ENCODE peak calls at places on chromosomes 13 and 19, in nine cellular contexts. One of them, this sample, is unnamed.

GRCh38 chr13:85586422-85586831 is 212.8 kb downstream of the SLITRK6 start:
- DNase-seq in heart left ventricle: no peak
- DNase-seq in uterus: no peak
- DNase-seq in neuronal stem cell: no peak
- DNase-seq in suprapubic skin: no peak
- DNase-seq in BE2C: no peak
- DNase-seq in cardiac muscle cell: no peak
- DNase-seq in effector memory CD4-positive, alpha-beta T cell: no peak
- DNase-seq in SK-N-SH: no peak
- DNase-seq in this sample: no peak

GRCh38 chr13:31349156-31349555 is 149.4 kb downstream of the B3GLCT start:
- DNase-seq in neuronal stem cell: no peak
- DNase-seq in heart left ventricle: no peak
- DNase-seq in suprapubic skin: no peak
- DNase-seq in BE2C: no peak
- DNase-seq in uterus: no peak
- DNase-seq in SK-N-SH: no peak
- DNase-seq in effector memory CD4-positive, alpha-beta T cell: no peak
- DNase-seq in cardiac muscle cell: no peak
- DNase-seq in this sample: no peak

GRCh38 chr13:109933476-109933875 is 147.1 kb upstream of the IRS2 start:
- DNase-seq in effector memory CD4-positive, alpha-beta T cell: no peak
- DNase-seq in cardiac muscle cell: no peak
- DNase-seq in heart left ventricle: no peak
- DNase-seq in uterus: no peak
- DNase-seq in neuronal stem cell: no peak
- DNase-seq in SK-N-SH: no peak
- DNase-seq in suprapubic skin: no peak
- DNase-seq in BE2C: no peak
- DNase-seq in this sample: no peak

GRCh38 chr19:7004313-7004931 is 16.8 kb downstream of the MBD3L2B start:
- DNase-seq in suprapubic skin: no peak
- DNase-seq in uterus: no peak
- DNase-seq in heart left ventricle: no peak
- DNase-seq in cardiac muscle cell: peak; percentile 57
- DNase-seq in BE2C: no peak
- DNase-seq in neuronal stem cell: no peak
- DNase-seq in SK-N-SH: no peak
- DNase-seq in effector memory CD4-positive, alpha-beta T cell: no peak
- DNase-seq in this sample: peak; percentile 54

GRCh38 chr19:43731854-43732253 is 16.0 kb downstream of the IRGC start:
- DNase-seq in cardiac muscle cell: peak; percentile 25
- DNase-seq in BE2C: peak; percentile 50
- DNase-seq in effector memory CD4-positive, alpha-beta T cell: no peak
- DNase-seq in SK-N-SH: no peak
- DNase-seq in uterus: no peak
- DNase-seq in neuronal stem cell: no peak
- DNase-seq in heart left ventricle: no peak
- DNase-seq in suprapubic skin: no peak
- DNase-seq in this sample: no peak

GRCh38 chr13:38024431-38024830 is 154.9 kb upstream of the TRPC4 start:
- DNase-seq in neuronal stem cell: no peak
- DNase-seq in uterus: no peak
- DNase-seq in heart left ventricle: no peak
- DNase-seq in suprapubic skin: no peak
- DNase-seq in BE2C: no peak
- DNase-seq in SK-N-SH: no peak
- DNase-seq in cardiac muscle cell: peak; percentile 5
- DNase-seq in effector memory CD4-positive, alpha-beta T cell: no peak
- DNase-seq in this sample: no peak

GRCh38 chr19:1410136-1410786 is 2.9 kb downstream of the DAZAP1 start:
- DNase-seq in neuronal stem cell: no peak
- DNase-seq in effector memory CD4-positive, alpha-beta T cell: no peak
- DNase-seq in BE2C: no peak
- DNase-seq in cardiac muscle cell: peak; percentile 44
- DNase-seq in uterus: no peak
- DNase-seq in SK-N-SH: no peak
- DNase-seq in suprapubic skin: no peak
- DNase-seq in heart left ventricle: no peak
- DNase-seq in this sample: no peak

GRCh38 chr19:43469160-43469480 is 3.7 kb upstream of the LYPD3 start:
- DNase-seq in BE2C: no peak
- DNase-seq in suprapubic skin: no peak
- DNase-seq in uterus: no peak
- DNase-seq in effector memory CD4-positive, alpha-beta T cell: no peak
- DNase-seq in heart left ventricle: no peak
- DNase-seq in SK-N-SH: no peak
- DNase-seq in neuronal stem cell: no peak
- DNase-seq in cardiac muscle cell: no peak
- DNase-seq in this sample: no peak

GRCh38 chr19:9782282-9782681 is 13.7 kb upstream of the ZNF846 start:
- DNase-seq in BE2C: no peak
- DNase-seq in neuronal stem cell: no peak
- DNase-seq in effector memory CD4-positive, alpha-beta T cell: no peak
- DNase-seq in cardiac muscle cell: no peak
- DNase-seq in heart left ventricle: no peak
- DNase-seq in SK-N-SH: no peak
- DNase-seq in uterus: no peak
- DNase-seq in suprapubic skin: peak; percentile 11
- DNase-seq in this sample: no peak

GRCh38 chr19:28239270-28239669 is 973.7 kb downstream of the UQCRFS1 start:
- DNase-seq in heart left ventricle: no peak
- DNase-seq in neuronal stem cell: peak; percentile 37
- DNase-seq in effector memory CD4-positive, alpha-beta T cell: no peak
- DNase-seq in BE2C: no peak
- DNase-seq in SK-N-SH: peak; percentile 12
- DNase-seq in suprapubic skin: no peak
- DNase-seq in uterus: no peak
- DNase-seq in cardiac muscle cell: peak; percentile 17
- DNase-seq in this sample: no peak

GRCh38 chr19:19226663-19227062 is 14.9 kb downstream of the NCAN start:
- DNase-seq in suprapubic skin: no peak
- DNase-seq in neuronal stem cell: no peak
- DNase-seq in SK-N-SH: no peak
- DNase-seq in BE2C: no peak
- DNase-seq in uterus: no peak
- DNase-seq in cardiac muscle cell: no peak
- DNase-seq in heart left ventricle: no peak
- DNase-seq in effector memory CD4-positive, alpha-beta T cell: no peak
- DNase-seq in this sample: no peak

GRCh38 chr13:40285634-40286033 is 380.8 kb downstream of the FOXO1 start:
- DNase-seq in cardiac muscle cell: no peak
- DNase-seq in SK-N-SH: no peak
- DNase-seq in neuronal stem cell: no peak
- DNase-seq in heart left ventricle: no peak
- DNase-seq in effector memory CD4-positive, alpha-beta T cell: no peak
- DNase-seq in uterus: no peak
- DNase-seq in BE2C: no peak
- DNase-seq in suprapubic skin: no peak
- DNase-seq in this sample: no peak

GRCh38 chr13:98707309-98707999 is 45.0 kb downstream of the SLC15A1 start:
- DNase-seq in heart left ventricle: no peak
- DNase-seq in suprapubic skin: no peak
- DNase-seq in neuronal stem cell: no peak
- DNase-seq in effector memory CD4-positive, alpha-beta T cell: no peak
- DNase-seq in SK-N-SH: no peak
- DNase-seq in BE2C: no peak
- DNase-seq in uterus: no peak
- DNase-seq in cardiac muscle cell: no peak
- DNase-seq in this sample: no peak

GRCh38 chr13:39129253-39129652 is 91.0 kb downstream of the NHLRC3 start:
- DNase-seq in SK-N-SH: no peak
- DNase-seq in BE2C: no peak
- DNase-seq in cardiac muscle cell: no peak
- DNase-seq in heart left ventricle: no peak
- DNase-seq in effector memory CD4-positive, alpha-beta T cell: no peak
- DNase-seq in neuronal stem cell: no peak
- DNase-seq in uterus: no peak
- DNase-seq in suprapubic skin: no peak
- DNase-seq in this sample: no peak

GRCh38 chr13:94272038-94272437 is 207.4 kb downstream of the DCT start:
- DNase-seq in effector memory CD4-positive, alpha-beta T cell: no peak
- DNase-seq in heart left ventricle: no peak
- DNase-seq in uterus: no peak
- DNase-seq in BE2C: no peak
- DNase-seq in cardiac muscle cell: no peak
- DNase-seq in neuronal stem cell: no peak
- DNase-seq in SK-N-SH: no peak
- DNase-seq in suprapubic skin: no peak
- DNase-seq in this sample: no peak

GRCh38 chr19:38388310-38389100 is at the start of gene SPRED3:
- DNase-seq in uterus: no peak
- DNase-seq in BE2C: peak; percentile 55
- DNase-seq in SK-N-SH: peak; percentile 90
- DNase-seq in effector memory CD4-positive, alpha-beta T cell: no peak
- DNase-seq in cardiac muscle cell: peak; percentile 62
- DNase-seq in heart left ventricle: no peak
- DNase-seq in neuronal stem cell: no peak
- DNase-seq in suprapubic skin: peak; percentile 88
- DNase-seq in this sample: no peak

GRCh38 chr19:38387550-38388309 is at the start of gene GGN:
- DNase-seq in effector memory CD4-positive, alpha-beta T cell: peak; percentile 75
- DNase-seq in SK-N-SH: peak; percentile 95
- DNase-seq in BE2C: peak; percentile 92
- DNase-seq in neuronal stem cell: peak; percentile 99
- DNase-seq in cardiac muscle cell: peak; percentile 92
- DNase-seq in uterus: peak; percentile 84
- DNase-seq in suprapubic skin: peak; percentile 92
- DNase-seq in heart left ventricle: peak; percentile 76
- DNase-seq in this sample: peak; percentile 74

GRCh38 chr19:38391911-38392464 is 3.5 kb downstream of the SPRED3 start:
- DNase-seq in cardiac muscle cell: no peak
- DNase-seq in heart left ventricle: no peak
- DNase-seq in suprapubic skin: no peak
- DNase-seq in effector memory CD4-positive, alpha-beta T cell: no peak
- DNase-seq in SK-N-SH: no peak
- DNase-seq in neuronal stem cell: no peak
- DNase-seq in BE2C: no peak
- DNase-seq in uterus: no peak
- DNase-seq in this sample: no peak

GRCh38 chr19:38389101-38389925 is 816 bp downstream of the SPRED3 start:
- DNase-seq in neuronal stem cell: peak; percentile 32
- DNase-seq in SK-N-SH: peak; percentile 80
- DNase-seq in cardiac muscle cell: peak; percentile 80
- DNase-seq in heart left ventricle: no peak
- DNase-seq in BE2C: peak; percentile 31
- DNase-seq in effector memory CD4-positive, alpha-beta T cell: no peak
- DNase-seq in uterus: no peak
- DNase-seq in suprapubic skin: no peak
- DNase-seq in this sample: no peak

DNA sequence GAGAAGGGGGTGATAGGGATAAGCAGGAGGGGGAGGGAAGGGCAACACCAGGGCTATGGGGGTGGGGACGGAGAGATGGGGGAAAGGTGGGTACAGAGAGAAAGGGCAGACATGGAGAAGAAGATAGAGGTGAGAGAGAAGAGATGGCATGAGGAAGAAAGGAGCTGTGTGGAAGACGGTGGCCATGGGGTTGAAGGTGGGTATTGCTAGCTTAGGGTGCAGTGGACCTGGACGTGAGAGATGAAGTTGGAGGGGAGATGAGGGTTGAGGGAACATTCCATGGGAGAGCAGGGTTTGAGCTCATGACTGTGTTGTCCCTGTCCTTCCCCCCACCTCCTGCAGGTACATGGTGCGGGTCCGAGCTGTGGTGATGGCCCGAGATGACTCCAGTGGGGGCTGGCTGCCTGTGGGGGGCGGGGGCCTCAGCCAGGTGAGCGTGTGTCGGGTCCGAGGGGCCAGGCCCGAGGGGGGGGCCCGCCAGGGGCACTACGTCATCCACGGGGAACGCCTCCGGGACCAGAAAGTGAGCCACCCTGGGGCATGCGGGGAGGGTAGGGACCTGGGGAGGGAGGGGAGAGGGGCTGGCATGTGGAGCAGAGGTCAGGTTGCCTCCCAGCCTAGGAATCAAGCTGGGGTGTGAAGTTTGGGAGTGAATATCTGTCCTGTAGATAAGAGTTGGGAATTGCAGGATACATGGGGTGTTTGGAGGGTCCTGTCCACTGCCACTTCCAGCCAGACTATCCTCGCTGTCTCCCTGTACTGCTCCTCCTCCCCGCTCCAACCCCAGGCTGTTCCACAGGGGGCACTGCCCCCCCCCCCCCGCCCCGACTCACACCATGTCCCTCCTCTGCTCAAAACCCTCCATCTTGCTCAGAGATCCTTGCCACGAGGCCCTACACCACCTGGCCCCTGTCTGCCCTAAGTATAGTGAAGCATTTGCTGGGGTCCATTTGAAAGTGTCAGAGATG is 1.7 kb downstream of the SPRED3 start:
- DNase-seq in cardiac muscle cell: no peak
- DNase-seq in uterus: no peak
- DNase-seq in suprapubic skin: no peak
- DNase-seq in BE2C: no peak
- DNase-seq in neuronal stem cell: no peak
- DNase-seq in SK-N-SH: peak; percentile 36
- DNase-seq in effector memory CD4-positive, alpha-beta T cell: no peak
- DNase-seq in heart left ventricle: no peak
- DNase-seq in this sample: no peak
- H3K27me3 ChIP-seq in cardiac muscle cell: no peaks in the 10 kb centered on the region
- H3K27me3 ChIP-seq in uterus: no peaks in the 10 kb centered on the region
- H3K27me3 ChIP-seq in suprapubic skin: peaks cover 11% of the 10 kb centered on the region
- H3K27me3 ChIP-seq in BE2C: no peaks in the 10 kb centered on the region
- H3K27me3 ChIP-seq in neuronal stem cell: no peaks in the 10 kb centered on the region
- H3K27me3 ChIP-seq in SK-N-SH: no peaks in the 10 kb centered on the region
- H3K27me3 ChIP-seq in effector memory CD4-positive, alpha-beta T cell: no peaks in the 10 kb centered on the region
- H3K27me3 ChIP-seq in heart left ventricle: peaks cover 17% of the 10 kb centered on the region
- H3K27me3 ChIP-seq in this sample: peaks cover 4% of the 10 kb centered on the region

GRCh38 chr19:16447015-16447384 is 24.8 kb downstream of the EPS15L1 start:
- DNase-seq in effector memory CD4-positive, alpha-beta T cell: no peak
- DNase-seq in suprapubic skin: peak; percentile 88
- DNase-seq in heart left ventricle: peak; percentile 78
- DNase-seq in BE2C: no peak
- DNase-seq in uterus: peak; percentile 76
- DNase-seq in SK-N-SH: no peak
- DNase-seq in neuronal stem cell: no peak
- DNase-seq in cardiac muscle cell: peak; percentile 96
- DNase-seq in this sample: no peak
- H3K27me3 ChIP-seq in effector memory CD4-positive, alpha-beta T cell: no peaks in the 10 kb centered on the region
- H3K27me3 ChIP-seq in suprapubic skin: no peaks in the 10 kb centered on the region
- H3K27me3 ChIP-seq in heart left ventricle: no peaks in the 10 kb centered on the region
- H3K27me3 ChIP-seq in BE2C: no peaks in the 10 kb centered on the region
- H3K27me3 ChIP-seq in uterus: no peaks in the 10 kb centered on the region
- H3K27me3 ChIP-seq in SK-N-SH: no peaks in the 10 kb centered on the region
- H3K27me3 ChIP-seq in neuronal stem cell: no peaks in the 10 kb centered on the region
- H3K27me3 ChIP-seq in cardiac muscle cell: no peaks in the 10 kb centered on the region
- H3K27me3 ChIP-seq in this sample: no peaks in the 10 kb centered on the region

GRCh38 chr19:22608441-22608840 is 25.7 kb upstream of the ZNF492 start:
- DNase-seq in heart left ventricle: no peak
- DNase-seq in neuronal stem cell: no peak
- DNase-seq in cardiac muscle cell: no peak
- DNase-seq in SK-N-SH: no peak
- DNase-seq in suprapubic skin: no peak
- DNase-seq in BE2C: no peak
- DNase-seq in uterus: no peak
- DNase-seq in effector memory CD4-positive, alpha-beta T cell: no peak
- DNase-seq in this sample: no peak
- H3K27me3 ChIP-seq in heart left ventricle: no peaks in the 10 kb centered on the region
- H3K27me3 ChIP-seq in neuronal stem cell: no peaks in the 10 kb centered on the region
- H3K27me3 ChIP-seq in cardiac muscle cell: no peaks in the 10 kb centered on the region
- H3K27me3 ChIP-seq in SK-N-SH: no peaks in the 10 kb centered on the region
- H3K27me3 ChIP-seq in suprapubic skin: no peaks in the 10 kb centered on the region
- H3K27me3 ChIP-seq in BE2C: no peaks in the 10 kb centered on the region
- H3K27me3 ChIP-seq in uterus: no peaks in the 10 kb centered on the region
- H3K27me3 ChIP-seq in effector memory CD4-positive, alpha-beta T cell: no peaks in the 10 kb centered on the region
- H3K27me3 ChIP-seq in this sample: no peaks in the 10 kb centered on the region

GRCh38 chr19:48394331-48395169 is 1.1 kb downstream of the GRIN2D start:
- DNase-seq in cardiac muscle cell: no peak
- DNase-seq in uterus: no peak
- DNase-seq in SK-N-SH: no peak
- DNase-seq in suprapubic skin: no peak
- DNase-seq in heart left ventricle: no peak
- DNase-seq in BE2C: no peak
- DNase-seq in effector memory CD4-positive, alpha-beta T cell: no peak
- DNase-seq in neuronal stem cell: no peak
- DNase-seq in this sample: no peak
- H3K27me3 ChIP-seq in cardiac muscle cell: peaks cover 19% of the 10 kb centered on the region
- H3K27me3 ChIP-seq in uterus: peaks cover 25% of the 10 kb centered on the region
- H3K27me3 ChIP-seq in SK-N-SH: no peaks in the 10 kb centered on the region
- H3K27me3 ChIP-seq in suprapubic skin: peaks cover 48% of the 10 kb centered on the region
- H3K27me3 ChIP-seq in heart left ventricle: peaks cover 51% of the 10 kb centered on the region
- H3K27me3 ChIP-seq in BE2C: peaks cover 39% of the 10 kb centered on the region
- H3K27me3 ChIP-seq in effector memory CD4-positive, alpha-beta T cell: peaks cover 29% of the 10 kb centered on the region
- H3K27me3 ChIP-seq in neuronal stem cell: peaks cover 48% of the 10 kb centered on the region
- H3K27me3 ChIP-seq in this sample: peaks cover 5% of the 10 kb centered on the region